ENCODE peak calls at places on chromosomes 5 and 9, in eight cellular contexts. E, K, Y, U, A, R, F and Z are unnamed samples.

GRCh38 chr5:126386146-126386545 is 37.1 kb upstream of the GRAMD2B start:
- DNase-seq in U (no peak), E (no peak), A (no peak), K (no peak), F (no peak), R (no peak), Y (no peak), Z (no peak)

GRCh38 chr5:68313336-68313735 is 97.8 kb downstream of the PIK3R1 start:
- DNase-seq in R (no peak), F (no peak), E (no peak), U (no peak), Y (peak; percentile 20), A (no peak), K (no peak), Z (no peak)

GRCh38 chr5:178293400-178293799 is 60.8 kb upstream of the PHYKPL start:
- DNase-seq in Y (no peak), E (no peak), R (peak; percentile 35), K (no peak), U (no peak), A (no peak), F (no peak), Z (no peak)

GRCh38 chr9:100442072-100442471 is 15.1 kb downstream of the MSANTD3 start:
- DNase-seq in K (no peak), R (no peak), Y (no peak), A (no peak), F (no peak), U (no peak), E (no peak), Z (no peak)

GRCh38 chr5:172676914-172677475 is 35.9 kb downstream of the NEURL1B start:
- DNase-seq in E (no peak), Y (no peak), F (no peak), K (no peak), A (no peak), R (peak; percentile 59), U (no peak), Z (no peak)

GRCh38 chr5:118761814-118762213 is 226.5 kb downstream of the DTWD2 start:
- DNase-seq in Y (no peak), E (no peak), R (no peak), A (no peak), F (no peak), K (no peak), U (no peak), Z (no peak)

GRCh38 chr5:124824637-124825158 is 78.3 kb upstream of the ZNF608 start:
- DNase-seq in R (no peak), U (no peak), A (no peak), E (no peak), Y (no peak), K (no peak), F (no peak), Z (no peak)

GRCh38 chr5:58913591-58913990 is 330.7 kb downstream of the RAB3C start:
- DNase-seq in Y (no peak), E (no peak), U (no peak), A (no peak), F (no peak), R (no peak), K (no peak), Z (no peak)

GRCh38 chr5:80191991-80192398 is 63.9 kb downstream of the SERINC5 start:
- DNase-seq in R (no peak), K (no peak), A (no peak), E (no peak), F (no peak), U (no peak), Y (no peak), Z (no peak)

GRCh38 chr9:131651160-131651559 is 88.7 kb downstream of the RAPGEF1 start:
- DNase-seq in R (no peak), A (no peak), U (no peak), Y (no peak), K (no peak), E (no peak), F (no peak), Z (no peak)

GRCh38 chr5:145660897-145661650 is 174.1 kb downstream of the PRELID2 start:
- DNase-seq in R (no peak), U (no peak), Y (no peak), E (no peak), F (no peak), K (no peak), A (no peak), Z (no peak)

GRCh38 chr5:14667770-14668169 is 3.3 kb downstream of the OTULIN start:
- DNase-seq in K (no peak), E (no peak), Y (no peak), A (no peak), R (no peak), U (no peak), F (no peak), Z (no peak)

GRCh38 chr5:14667290-14667689 is 2.8 kb downstream of the OTULIN start:
- DNase-seq in A (no peak), Y (no peak), E (no peak), R (no peak), F (no peak), U (no peak), K (no peak), Z (no peak)

GRCh38 chr5:14665110-14665822 is 748 bp downstream of the OTULIN start:
- DNase-seq in K (peak; percentile 12), F (no peak), E (peak; percentile 25), A (no peak), U (peak; percentile 43), R (peak; percentile 69), Y (no peak), Z (no peak)

GRCh38 chr5:14664270-14665109 is at the start of gene OTULIN:
- DNase-seq in R (peak; percentile 96), F (peak; percentile 70), K (peak; percentile 80), E (peak; percentile 88), A (peak; percentile 90), U (peak; percentile 98), Y (peak; percentile 95), Z (peak; percentile 95)

DNA sequence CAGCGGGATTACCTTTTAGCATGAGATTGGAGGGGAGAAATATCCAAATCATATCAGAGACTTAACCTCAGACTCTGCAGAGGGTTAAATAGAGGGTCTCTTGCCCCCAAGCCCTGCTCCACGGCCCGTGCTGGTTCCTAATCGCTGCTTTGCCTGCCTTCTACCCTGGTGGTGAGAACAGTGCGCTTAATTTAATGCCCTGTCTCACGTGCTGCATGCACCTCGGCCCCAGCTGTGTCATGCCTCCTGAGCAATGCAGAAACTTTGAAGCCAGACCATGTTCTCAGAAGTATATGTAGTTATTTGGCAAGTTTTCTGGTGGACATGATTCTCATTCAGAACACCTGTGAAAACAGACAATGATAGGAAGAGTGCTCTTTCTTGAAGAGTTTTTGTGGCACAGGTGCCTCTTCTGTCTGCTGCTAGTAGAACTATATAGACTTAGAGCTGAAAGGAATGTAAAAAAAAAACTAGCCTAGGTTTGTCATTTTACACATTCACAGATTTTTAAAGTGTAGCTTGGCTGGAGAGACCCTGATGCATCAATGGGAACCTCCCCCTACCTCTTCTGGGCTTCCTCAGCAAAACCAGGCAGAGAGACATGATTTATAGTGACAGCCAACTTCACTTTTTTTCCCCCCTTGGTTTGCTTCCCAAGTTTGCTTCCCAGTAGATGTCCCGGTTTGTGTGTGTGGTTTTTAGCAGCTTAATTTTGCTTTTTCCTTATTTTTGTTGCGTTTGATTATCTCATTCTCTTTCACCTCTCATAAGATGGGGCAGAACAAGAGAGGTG is 1.6 kb downstream of the OTULIN start:
- DNase-seq in E (peak; percentile 7), A (peak; percentile 34), K (no peak), R (peak; percentile 64), Y (no peak), U (peak; percentile 66), F (no peak), Z (no peak)
- TF ChIP-seq CTCF in E (no peak), A (no peak), K (peak; percentile 28), R (no peak), Y (no peak), U (no peak), F (no peak), Z (no peak)

GRCh38 chr9:35645736-35646582 is 4.8 kb downstream of the SIT1 start:
- DNase-seq in F (no peak), R (peak; percentile 74), E (peak; percentile 55), Y (no peak), A (no peak), U (peak; percentile 47), K (peak; percentile 60), Z (no peak)
- TF ChIP-seq CTCF in F (no peak), R (no peak), E (no peak), Y (no peak), A (no peak), U (no peak), K (peak; percentile 29), Z (no peak)

GRCh38 chr5:148912714-148913398 is 86.4 kb downstream of the ADRB2 start:
- DNase-seq in Y (no peak), K (no peak), F (no peak), R (no peak), A (no peak), U (no peak), E (no peak), Z (no peak)
- TF ChIP-seq CTCF in Y (no peak), K (peak; percentile 46), F (no peak), R (peak; percentile 29), A (no peak), U (no peak), E (no peak), Z (peak; percentile 54)

GRCh38 chr5:141849371-141850182 is 28.6 kb downstream of the PCDH1 start:
- DNase-seq in U (peak; percentile 90), Y (no peak), F (peak; percentile 30), R (peak; percentile 96), A (peak; percentile 66), K (peak; percentile 89), E (peak; percentile 83), Z (peak; percentile 93)
- TF ChIP-seq CTCF in U (no peak), Y (peak; percentile 20), F (no peak), R (no peak), A (no peak), K (peak; percentile 19), E (no peak), Z (no peak)

GRCh38 chr9:75299324-75299723 is 211.0 kb downstream of the OSTF1 start:
- DNase-seq in Y (no peak), E (no peak), A (no peak), R (no peak), F (no peak), K (no peak), U (no peak), Z (no peak)
- TF ChIP-seq CTCF in Y (no peak), E (no peak), A (no peak), R (no peak), F (no peak), K (no peak), U (no peak), Z (no peak)

DNA sequence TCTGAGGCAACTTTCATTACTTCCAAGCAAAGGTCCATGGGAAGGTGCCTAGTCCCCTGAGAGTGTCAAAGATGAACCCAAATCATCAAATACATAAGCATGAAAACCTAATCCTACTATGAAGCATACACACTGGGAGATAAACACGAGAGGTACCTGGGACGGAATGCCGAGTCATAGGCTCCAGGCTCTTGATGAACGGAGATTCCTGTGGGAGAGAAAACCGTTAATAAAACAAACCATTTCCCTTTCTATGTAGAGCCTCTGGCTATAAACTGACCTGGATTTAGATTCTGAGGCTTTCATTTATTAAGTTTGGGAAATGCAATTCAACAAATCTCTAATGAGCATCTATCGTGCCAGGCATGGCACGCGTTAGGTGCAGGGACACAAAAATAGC is 206.3 kb upstream of the IL12B start:
- DNase-seq in Y (no peak), A (no peak), K (no peak), E (no peak), R (no peak), U (no peak), F (no peak), Z (no peak)
- TF ChIP-seq CTCF in Y (no peak), A (no peak), K (no peak), E (no peak), R (no peak), U (no peak), F (no peak), Z (no peak)